ENCODE peak calls at places on chromosome 18, in four cellular contexts. One of them, this sample, is unnamed.

GRCh38 chr18:12838178-12838634 is 45.8 kb downstream of the PTPN2 start:
- DNase-seq in T-cell: no peak
- DNase-seq in stimulated activated CD4-positive, alpha-beta T cell treated with anti-CD3 and anti-CD28 coated beads, Interleukin-12 subunit alpha, Interleukin-12 subunit beta, amount 100 ng/mL, for 4 hours: no peak
- DNase-seq in GM04504: peak; percentile 78
- DNase-seq in this sample: peak; percentile 32

GRCh38 chr18:3115430-3116025 is 102.6 kb upstream of the LPIN2 start:
- DNase-seq in T-cell: no peak
- DNase-seq in stimulated activated CD4-positive, alpha-beta T cell treated with anti-CD3 and anti-CD28 coated beads, Interleukin-12 subunit alpha, Interleukin-12 subunit beta, amount 100 ng/mL, for 4 hours: no peak
- DNase-seq in GM04504: no peak
- DNase-seq in this sample: no peak

GRCh38 chr18:13217466-13217961 is 1.0 kb upstream of the LDLRAD4 start:
- DNase-seq in T-cell: peak; percentile 68
- DNase-seq in stimulated activated CD4-positive, alpha-beta T cell treated with anti-CD3 and anti-CD28 coated beads, Interleukin-12 subunit alpha, Interleukin-12 subunit beta, amount 100 ng/mL, for 4 hours: peak; percentile 56
- DNase-seq in GM04504: no peak
- DNase-seq in this sample: no peak

GRCh38 chr18:13302611-13303267 is 84.2 kb downstream of the LDLRAD4 start:
- DNase-seq in T-cell: no peak
- DNase-seq in stimulated activated CD4-positive, alpha-beta T cell treated with anti-CD3 and anti-CD28 coated beads, Interleukin-12 subunit alpha, Interleukin-12 subunit beta, amount 100 ng/mL, for 4 hours: no peak
- DNase-seq in GM04504: no peak
- DNase-seq in this sample: no peak

GRCh38 chr18:3486514-3486913 is 36.5 kb downstream of the TGIF1 start:
- DNase-seq in T-cell: no peak
- DNase-seq in stimulated activated CD4-positive, alpha-beta T cell treated with anti-CD3 and anti-CD28 coated beads, Interleukin-12 subunit alpha, Interleukin-12 subunit beta, amount 100 ng/mL, for 4 hours: no peak
- DNase-seq in GM04504: no peak
- DNase-seq in this sample: no peak

GRCh38 chr18:21701621-21702020 is 3.0 kb downstream of the ABHD3 start:
- DNase-seq in T-cell: no peak
- DNase-seq in stimulated activated CD4-positive, alpha-beta T cell treated with anti-CD3 and anti-CD28 coated beads, Interleukin-12 subunit alpha, Interleukin-12 subunit beta, amount 100 ng/mL, for 4 hours: no peak
- DNase-seq in GM04504: no peak
- DNase-seq in this sample: no peak

GRCh38 chr18:34342960-34343359 is 118.2 kb upstream of the NOL4 start:
- DNase-seq in T-cell: no peak
- DNase-seq in stimulated activated CD4-positive, alpha-beta T cell treated with anti-CD3 and anti-CD28 coated beads, Interleukin-12 subunit alpha, Interleukin-12 subunit beta, amount 100 ng/mL, for 4 hours: no peak
- DNase-seq in GM04504: peak; percentile 3
- DNase-seq in this sample: no peak

GRCh38 chr18:50128506-50129271 is 66.3 kb downstream of the MYO5B start:
- DNase-seq in T-cell: no peak
- DNase-seq in stimulated activated CD4-positive, alpha-beta T cell treated with anti-CD3 and anti-CD28 coated beads, Interleukin-12 subunit alpha, Interleukin-12 subunit beta, amount 100 ng/mL, for 4 hours: no peak
- DNase-seq in GM04504: no peak
- DNase-seq in this sample: no peak

GRCh38 chr18:69567813-69568488 is 167.3 kb downstream of the DOK6 start:
- DNase-seq in T-cell: no peak
- DNase-seq in stimulated activated CD4-positive, alpha-beta T cell treated with anti-CD3 and anti-CD28 coated beads, Interleukin-12 subunit alpha, Interleukin-12 subunit beta, amount 100 ng/mL, for 4 hours: no peak
- DNase-seq in GM04504: no peak
- DNase-seq in this sample: no peak

GRCh38 chr18:34467059-34467458 is 242.3 kb upstream of the NOL4 start:
- DNase-seq in T-cell: no peak
- DNase-seq in stimulated activated CD4-positive, alpha-beta T cell treated with anti-CD3 and anti-CD28 coated beads, Interleukin-12 subunit alpha, Interleukin-12 subunit beta, amount 100 ng/mL, for 4 hours: no peak
- DNase-seq in GM04504: no peak
- DNase-seq in this sample: no peak

GRCh38 chr18:78519394-78520062 is 460.1 kb upstream of the SALL3 start:
- DNase-seq in T-cell: no peak
- DNase-seq in stimulated activated CD4-positive, alpha-beta T cell treated with anti-CD3 and anti-CD28 coated beads, Interleukin-12 subunit alpha, Interleukin-12 subunit beta, amount 100 ng/mL, for 4 hours: no peak
- DNase-seq in GM04504: no peak
- DNase-seq in this sample: no peak